ENCODE peak calls at places on chromosomes 12 and 14, in seven cellular contexts. One of them, this sample, is unnamed.

GRCh38 chr12:59407799-59408198 is 188.0 kb upstream of the SLC16A7 start:
- DNase-seq in AG09319: no peak
- DNase-seq in activated CD8-positive, alpha-beta T cell treated with anti-CD3 and anti-CD28 coated beads for 36 hours: no peak
- DNase-seq in psoas muscle: no peak
- DNase-seq in astrocyte of the spinal cord: no peak
- DNase-seq in ovary: no peak
- DNase-seq in mammary epithelial cell: no peak
- DNase-seq in this sample: no peak

GRCh38 chr14:90281261-90281660 is 24.9 kb downstream of the PSMC1 start:
- DNase-seq in astrocyte of the spinal cord: peak; percentile 79
- DNase-seq in AG09319: no peak
- DNase-seq in mammary epithelial cell: peak; percentile 80
- DNase-seq in activated CD8-positive, alpha-beta T cell treated with anti-CD3 and anti-CD28 coated beads for 36 hours: no peak
- DNase-seq in ovary: no peak
- DNase-seq in psoas muscle: no peak
- DNase-seq in this sample: no peak

GRCh38 chr12:42094277-42094676 is 50.4 kb downstream of the GXYLT1 start:
- DNase-seq in activated CD8-positive, alpha-beta T cell treated with anti-CD3 and anti-CD28 coated beads for 36 hours: peak; percentile 47
- DNase-seq in astrocyte of the spinal cord: peak; percentile 69
- DNase-seq in AG09319: no peak
- DNase-seq in psoas muscle: no peak
- DNase-seq in ovary: no peak
- DNase-seq in mammary epithelial cell: peak; percentile 13
- DNase-seq in this sample: no peak

GRCh38 chr14:95356245-95356850 is 36.6 kb upstream of the CLMN start:
- DNase-seq in mammary epithelial cell: no peak
- DNase-seq in psoas muscle: no peak
- DNase-seq in activated CD8-positive, alpha-beta T cell treated with anti-CD3 and anti-CD28 coated beads for 36 hours: no peak
- DNase-seq in astrocyte of the spinal cord: no peak
- DNase-seq in AG09319: no peak
- DNase-seq in ovary: no peak
- DNase-seq in this sample: no peak

GRCh38 chr12:96434107-96434506 is 33.9 kb upstream of the CDK17 start:
- DNase-seq in psoas muscle: no peak
- DNase-seq in ovary: no peak
- DNase-seq in activated CD8-positive, alpha-beta T cell treated with anti-CD3 and anti-CD28 coated beads for 36 hours: peak; percentile 92
- DNase-seq in AG09319: no peak
- DNase-seq in mammary epithelial cell: no peak
- DNase-seq in astrocyte of the spinal cord: peak; percentile 97
- DNase-seq in this sample: peak; percentile 20

GRCh38 chr12:76781321-76781720 is 17.4 kb downstream of the ZDHHC17 start:
- DNase-seq in AG09319: no peak
- DNase-seq in astrocyte of the spinal cord: no peak
- DNase-seq in ovary: no peak
- DNase-seq in psoas muscle: no peak
- DNase-seq in mammary epithelial cell: no peak
- DNase-seq in activated CD8-positive, alpha-beta T cell treated with anti-CD3 and anti-CD28 coated beads for 36 hours: no peak
- DNase-seq in this sample: no peak

GRCh38 chr12:57332646-57333312 is 81.8 kb upstream of the STAC3 start:
- DNase-seq in psoas muscle: no peak
- DNase-seq in AG09319: no peak
- DNase-seq in ovary: no peak
- DNase-seq in mammary epithelial cell: peak; percentile 44
- DNase-seq in activated CD8-positive, alpha-beta T cell treated with anti-CD3 and anti-CD28 coated beads for 36 hours: no peak
- DNase-seq in astrocyte of the spinal cord: no peak
- DNase-seq in this sample: no peak

GRCh38 chr12:68065163-68065562 is 75.9 kb downstream of the IFNG-AS1 start:
- DNase-seq in ovary: no peak
- DNase-seq in astrocyte of the spinal cord: no peak
- DNase-seq in psoas muscle: no peak
- DNase-seq in AG09319: no peak
- DNase-seq in activated CD8-positive, alpha-beta T cell treated with anti-CD3 and anti-CD28 coated beads for 36 hours: no peak
- DNase-seq in mammary epithelial cell: no peak
- DNase-seq in this sample: no peak

GRCh38 chr14:101780887-101781239 is 19.4 kb downstream of the PPP2R5C start:
- DNase-seq in psoas muscle: no peak
- DNase-seq in AG09319: no peak
- DNase-seq in ovary: no peak
- DNase-seq in activated CD8-positive, alpha-beta T cell treated with anti-CD3 and anti-CD28 coated beads for 36 hours: peak; percentile 11
- DNase-seq in mammary epithelial cell: no peak
- DNase-seq in astrocyte of the spinal cord: no peak
- DNase-seq in this sample: no peak

GRCh38 chr12:43370299-43370698 is 181.7 kb downstream of the ADAMTS20 start:
- DNase-seq in astrocyte of the spinal cord: peak; percentile 47
- DNase-seq in psoas muscle: no peak
- DNase-seq in activated CD8-positive, alpha-beta T cell treated with anti-CD3 and anti-CD28 coated beads for 36 hours: no peak
- DNase-seq in AG09319: no peak
- DNase-seq in mammary epithelial cell: peak; percentile 93
- DNase-seq in ovary: no peak
- DNase-seq in this sample: no peak

GRCh38 chr12:69070319-69071090 is 137.5 kb upstream of the CPM start:
- DNase-seq in AG09319: peak; percentile 36
- DNase-seq in psoas muscle: no peak
- DNase-seq in ovary: peak; percentile 77
- DNase-seq in mammary epithelial cell: peak; percentile 50
- DNase-seq in activated CD8-positive, alpha-beta T cell treated with anti-CD3 and anti-CD28 coated beads for 36 hours: peak; percentile 85
- DNase-seq in astrocyte of the spinal cord: peak; percentile 68
- DNase-seq in this sample: peak; percentile 59

GRCh38 chr12:51009038-51009437 is 17.1 kb downstream of the SLC11A2 start:
- DNase-seq in mammary epithelial cell: no peak
- DNase-seq in AG09319: no peak
- DNase-seq in astrocyte of the spinal cord: peak; percentile 23
- DNase-seq in activated CD8-positive, alpha-beta T cell treated with anti-CD3 and anti-CD28 coated beads for 36 hours: peak; percentile 81
- DNase-seq in psoas muscle: peak; percentile 66
- DNase-seq in ovary: peak; percentile 43
- DNase-seq in this sample: peak; percentile 30

GRCh38 chr12:27158322-27158721 is 75.9 kb upstream of the C12orf71 start:
- DNase-seq in AG09319: no peak
- DNase-seq in activated CD8-positive, alpha-beta T cell treated with anti-CD3 and anti-CD28 coated beads for 36 hours: no peak
- DNase-seq in psoas muscle: no peak
- DNase-seq in astrocyte of the spinal cord: no peak
- DNase-seq in mammary epithelial cell: no peak
- DNase-seq in ovary: no peak
- DNase-seq in this sample: no peak

GRCh38 chr12:80634903-80635302 is 72.5 kb upstream of the MYF6 start:
- DNase-seq in AG09319: no peak
- DNase-seq in ovary: no peak
- DNase-seq in activated CD8-positive, alpha-beta T cell treated with anti-CD3 and anti-CD28 coated beads for 36 hours: no peak
- DNase-seq in mammary epithelial cell: no peak
- DNase-seq in astrocyte of the spinal cord: no peak
- DNase-seq in psoas muscle: no peak
- DNase-seq in this sample: no peak

GRCh38 chr12:46786774-46787173 is 39.0 kb downstream of the SLC38A4 start:
- DNase-seq in psoas muscle: no peak
- DNase-seq in activated CD8-positive, alpha-beta T cell treated with anti-CD3 and anti-CD28 coated beads for 36 hours: no peak
- DNase-seq in mammary epithelial cell: peak; percentile 49
- DNase-seq in AG09319: peak; percentile 38
- DNase-seq in ovary: no peak
- DNase-seq in astrocyte of the spinal cord: peak; percentile 47
- DNase-seq in this sample: no peak

GRCh38 chr14:64500088-64500487 is 3.5 kb downstream of the ZBTB25 start:
- DNase-seq in mammary epithelial cell: no peak
- DNase-seq in AG09319: no peak
- DNase-seq in ovary: no peak
- DNase-seq in psoas muscle: no peak
- DNase-seq in astrocyte of the spinal cord: no peak
- DNase-seq in activated CD8-positive, alpha-beta T cell treated with anti-CD3 and anti-CD28 coated beads for 36 hours: no peak
- DNase-seq in this sample: no peak

GRCh38 chr14:64503434-64504309 is at the start of gene ZBTB25:
- DNase-seq in ovary: peak; percentile 88
- DNase-seq in psoas muscle: peak; percentile 93
- DNase-seq in astrocyte of the spinal cord: peak; percentile 95
- DNase-seq in mammary epithelial cell: peak; percentile 89
- DNase-seq in AG09319: peak; percentile 83
- DNase-seq in activated CD8-positive, alpha-beta T cell treated with anti-CD3 and anti-CD28 coated beads for 36 hours: peak; percentile 97
- DNase-seq in this sample: peak; percentile 87

GRCh38 chr14:64503184-64503433 is 529 bp downstream of the ZBTB25 start:
- DNase-seq in astrocyte of the spinal cord: peak; percentile 29
- DNase-seq in psoas muscle: no peak
- DNase-seq in AG09319: no peak
- DNase-seq in mammary epithelial cell: no peak
- DNase-seq in activated CD8-positive, alpha-beta T cell treated with anti-CD3 and anti-CD28 coated beads for 36 hours: no peak
- DNase-seq in ovary: no peak
- DNase-seq in this sample: no peak

GRCh38 chr14:64502476-64503183 is 1.0 kb downstream of the ZBTB25 start:
- DNase-seq in AG09319: no peak
- DNase-seq in mammary epithelial cell: peak; percentile 52
- DNase-seq in astrocyte of the spinal cord: no peak
- DNase-seq in ovary: peak; percentile 33
- DNase-seq in activated CD8-positive, alpha-beta T cell treated with anti-CD3 and anti-CD28 coated beads for 36 hours: peak; percentile 41
- DNase-seq in psoas muscle: no peak
- DNase-seq in this sample: no peak

GRCh38 chr14:64501326-64502171 is 2.1 kb downstream of the ZBTB25 start:
- DNase-seq in ovary: peak; percentile 78
- DNase-seq in activated CD8-positive, alpha-beta T cell treated with anti-CD3 and anti-CD28 coated beads for 36 hours: no peak
- DNase-seq in AG09319: no peak
- DNase-seq in astrocyte of the spinal cord: peak; percentile 71
- DNase-seq in psoas muscle: peak; percentile 61
- DNase-seq in mammary epithelial cell: peak; percentile 76
- DNase-seq in this sample: no peak
- TF ChIP-seq CTCF in ovary: no peak
- TF ChIP-seq CTCF in activated CD8-positive, alpha-beta T cell treated with anti-CD3 and anti-CD28 coated beads for 36 hours: no peak
- TF ChIP-seq CTCF in AG09319: no peak
- TF ChIP-seq CTCF in astrocyte of the spinal cord: no peak
- TF ChIP-seq CTCF in psoas muscle: no peak
- TF ChIP-seq CTCF in mammary epithelial cell: peak; percentile 7
- TF ChIP-seq CTCF in this sample: no peak

DNA sequence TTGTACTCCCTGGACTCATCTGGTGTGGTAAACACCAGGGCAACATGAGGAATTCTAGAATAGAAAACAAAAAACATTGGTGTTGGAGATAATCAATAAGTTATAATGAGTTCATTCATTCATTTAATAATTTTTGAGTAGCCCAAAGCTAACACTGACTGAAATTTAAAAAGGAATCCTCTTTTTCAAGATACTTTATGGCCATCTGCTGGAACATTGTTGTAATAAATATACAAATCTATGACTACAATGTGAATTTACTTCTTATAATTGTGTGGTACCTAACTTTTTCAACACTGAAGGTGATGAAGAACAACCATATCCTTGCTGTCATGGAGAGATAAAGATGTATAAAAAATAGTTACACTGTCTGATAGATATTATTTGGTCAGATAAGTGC is 687.3 kb upstream of the MIS18BP1 start:
- DNase-seq in astrocyte of the spinal cord: no peak
- DNase-seq in ovary: no peak
- DNase-seq in mammary epithelial cell: no peak
- DNase-seq in AG09319: no peak
- DNase-seq in activated CD8-positive, alpha-beta T cell treated with anti-CD3 and anti-CD28 coated beads for 36 hours: no peak
- DNase-seq in psoas muscle: no peak
- DNase-seq in this sample: no peak
- TF ChIP-seq CTCF in astrocyte of the spinal cord: no peak
- TF ChIP-seq CTCF in ovary: no peak
- TF ChIP-seq CTCF in mammary epithelial cell: peak; percentile 21
- TF ChIP-seq CTCF in AG09319: no peak
- TF ChIP-seq CTCF in activated CD8-positive, alpha-beta T cell treated with anti-CD3 and anti-CD28 coated beads for 36 hours: no peak
- TF ChIP-seq CTCF in psoas muscle: no peak
- TF ChIP-seq CTCF in this sample: no peak

GRCh38 chr12:116266220-116266619 is 11.3 kb downstream of the MED13L start:
- DNase-seq in mammary epithelial cell: peak; percentile 37
- DNase-seq in astrocyte of the spinal cord: peak; percentile 41
- DNase-seq in ovary: no peak
- DNase-seq in activated CD8-positive, alpha-beta T cell treated with anti-CD3 and anti-CD28 coated beads for 36 hours: no peak
- DNase-seq in psoas muscle: no peak
- DNase-seq in AG09319: no peak
- DNase-seq in this sample: no peak
- TF ChIP-seq CTCF in mammary epithelial cell: peak; percentile 37
- TF ChIP-seq CTCF in astrocyte of the spinal cord: peak; percentile 21
- TF ChIP-seq CTCF in ovary: no peak
- TF ChIP-seq CTCF in activated CD8-positive, alpha-beta T cell treated with anti-CD3 and anti-CD28 coated beads for 36 hours: no peak
- TF ChIP-seq CTCF in psoas muscle: peak; percentile 20
- TF ChIP-seq CTCF in AG09319: no peak
- TF ChIP-seq CTCF in this sample: no peak

DNA sequence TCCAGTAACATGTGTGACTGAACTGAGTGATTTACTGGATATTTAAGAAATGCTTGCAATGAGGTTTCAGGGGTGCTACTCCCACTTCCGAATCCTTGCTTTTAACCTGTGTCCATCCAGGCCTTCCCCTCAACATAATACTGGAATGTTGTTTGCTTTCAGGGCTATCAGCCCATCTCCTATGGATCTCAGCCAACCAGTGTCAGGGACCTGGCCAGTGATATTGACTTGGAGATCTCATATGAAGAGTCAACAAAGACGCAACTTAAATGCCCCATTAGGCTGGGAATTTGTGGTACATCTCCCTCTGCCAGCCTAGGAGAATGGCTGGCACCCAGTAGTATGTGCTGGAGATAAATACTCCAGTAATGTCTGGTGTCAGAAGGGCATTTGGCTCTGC is 889 bp upstream of the IFT43 start:
- DNase-seq in ovary: no peak
- DNase-seq in astrocyte of the spinal cord: no peak
- DNase-seq in activated CD8-positive, alpha-beta T cell treated with anti-CD3 and anti-CD28 coated beads for 36 hours: no peak
- DNase-seq in AG09319: no peak
- DNase-seq in psoas muscle: no peak
- DNase-seq in mammary epithelial cell: no peak
- DNase-seq in this sample: no peak
- TF ChIP-seq CTCF in ovary: no peak
- TF ChIP-seq CTCF in astrocyte of the spinal cord: no peak
- TF ChIP-seq CTCF in activated CD8-positive, alpha-beta T cell treated with anti-CD3 and anti-CD28 coated beads for 36 hours: no peak
- TF ChIP-seq CTCF in AG09319: no peak
- TF ChIP-seq CTCF in psoas muscle: no peak
- TF ChIP-seq CTCF in mammary epithelial cell: no peak
- TF ChIP-seq CTCF in this sample: no peak

GRCh38 chr12:94198469-94198868 is 50.1 kb downstream of the PLXNC1 start:
- DNase-seq in AG09319: no peak
- DNase-seq in activated CD8-positive, alpha-beta T cell treated with anti-CD3 and anti-CD28 coated beads for 36 hours: no peak
- DNase-seq in mammary epithelial cell: no peak
- DNase-seq in ovary: no peak
- DNase-seq in psoas muscle: no peak
- DNase-seq in astrocyte of the spinal cord: no peak
- DNase-seq in this sample: no peak

GRCh38 chr12:94195483-94195882 is 47.1 kb downstream of the PLXNC1 start:
- DNase-seq in astrocyte of the spinal cord: no peak
- DNase-seq in activated CD8-positive, alpha-beta T cell treated with anti-CD3 and anti-CD28 coated beads for 36 hours: no peak
- DNase-seq in mammary epithelial cell: no peak
- DNase-seq in AG09319: no peak
- DNase-seq in ovary: no peak
- DNase-seq in psoas muscle: no peak
- DNase-seq in this sample: no peak

GRCh38 chr12:94200069-94200468 is 51.7 kb downstream of the PLXNC1 start:
- DNase-seq in psoas muscle: no peak
- DNase-seq in ovary: no peak
- DNase-seq in mammary epithelial cell: no peak
- DNase-seq in activated CD8-positive, alpha-beta T cell treated with anti-CD3 and anti-CD28 coated beads for 36 hours: no peak
- DNase-seq in AG09319: no peak
- DNase-seq in astrocyte of the spinal cord: no peak
- DNase-seq in this sample: no peak

GRCh38 chr12:94200695-94201094 is 52.3 kb downstream of the PLXNC1 start:
- DNase-seq in psoas muscle: no peak
- DNase-seq in mammary epithelial cell: no peak
- DNase-seq in AG09319: no peak
- DNase-seq in astrocyte of the spinal cord: no peak
- DNase-seq in ovary: no peak
- DNase-seq in activated CD8-positive, alpha-beta T cell treated with anti-CD3 and anti-CD28 coated beads for 36 hours: no peak
- DNase-seq in this sample: no peak

GRCh38 chr12:94198872-94199271 is 50.5 kb downstream of the PLXNC1 start:
- DNase-seq in astrocyte of the spinal cord: no peak
- DNase-seq in ovary: no peak
- DNase-seq in psoas muscle: no peak
- DNase-seq in AG09319: no peak
- DNase-seq in activated CD8-positive, alpha-beta T cell treated with anti-CD3 and anti-CD28 coated beads for 36 hours: no peak
- DNase-seq in mammary epithelial cell: no peak
- DNase-seq in this sample: no peak
- TF ChIP-seq CTCF in astrocyte of the spinal cord: no peak
- TF ChIP-seq CTCF in ovary: no peak
- TF ChIP-seq CTCF in psoas muscle: no peak
- TF ChIP-seq CTCF in AG09319: no peak
- TF ChIP-seq CTCF in activated CD8-positive, alpha-beta T cell treated with anti-CD3 and anti-CD28 coated beads for 36 hours: no peak
- TF ChIP-seq CTCF in mammary epithelial cell: no peak
- TF ChIP-seq CTCF in this sample: no peak